ENCODE peak calls at places on chromosome 3, in six cellular contexts. H, D, B, V, G and K are unnamed samples.

GRCh38 chr3:48402281-48402732 is 27.6 kb downstream of the PLXNB1 start:
- DNase-seq in V (peak), H (no peak), G (peak), D (no peak), B (no peak), K (peak)

GRCh38 chr3:189690237-189690636 is 59.0 kb downstream of the TP63 start:
- DNase-seq in H (no peak), G (no peak), B (no peak), D (no peak), V (no peak), K (no peak)

GRCh38 chr3:139629033-139629432 is 48.7 kb downstream of the NMNAT3 start:
- DNase-seq in B (no peak), V (no peak), D (peak), G (peak), H (peak), K (no peak)

GRCh38 chr3:181824961-181825360 is 113.2 kb downstream of the SOX2 start:
- DNase-seq in D (no peak), B (no peak), G (no peak), H (no peak), V (no peak), K (no peak)

GRCh38 chr3:130918328-130918727 is 24.4 kb downstream of the ATP2C1 start:
- DNase-seq in V (no peak), G (no peak), B (no peak), D (no peak), H (no peak), K (no peak)

GRCh38 chr3:41369838-41370237 is 170.5 kb downstream of the CTNNB1 start:
- DNase-seq in G (no peak), B (no peak), D (no peak), V (peak), H (no peak), K (peak)

GRCh38 chr3:53766706-53767105 is 79.5 kb downstream of the CHDH start:
- DNase-seq in B (no peak), H (no peak), D (no peak), G (no peak), V (no peak), K (no peak)

GRCh38 chr3:20683912-20684311 is 497.9 kb upstream of the SGO1 start:
- DNase-seq in D (no peak), H (no peak), B (no peak), V (no peak), G (no peak), K (peak)

GRCh38 chr3:114370537-114371174 is 76.8 kb downstream of the TIGIT start:
- DNase-seq in B (no peak), D (peak), H (no peak), G (no peak), V (no peak), K (no peak)

GRCh38 chr3:32105291-32106131 is 909 bp upstream of the GPD1L start:
- DNase-seq in G (no peak), D (no peak), V (no peak), B (no peak), H (peak), K (peak)

GRCh38 chr3:146159037-146159436 is 1.9 kb downstream of the PLOD2 start:
- DNase-seq in H (no peak), G (no peak), B (no peak), V (no peak), D (no peak), K (peak)

GRCh38 chr3:12559520-12559919 is 2.6 kb downstream of the MKRN2 start:
- DNase-seq in V (no peak), H (no peak), D (no peak), B (no peak), G (no peak), K (no peak)

GRCh38 chr3:114452176-114452744 is 158.4 kb downstream of the TIGIT start:
- DNase-seq in D (no peak), G (no peak), B (no peak), V (no peak), H (no peak), K (peak)

DNA sequence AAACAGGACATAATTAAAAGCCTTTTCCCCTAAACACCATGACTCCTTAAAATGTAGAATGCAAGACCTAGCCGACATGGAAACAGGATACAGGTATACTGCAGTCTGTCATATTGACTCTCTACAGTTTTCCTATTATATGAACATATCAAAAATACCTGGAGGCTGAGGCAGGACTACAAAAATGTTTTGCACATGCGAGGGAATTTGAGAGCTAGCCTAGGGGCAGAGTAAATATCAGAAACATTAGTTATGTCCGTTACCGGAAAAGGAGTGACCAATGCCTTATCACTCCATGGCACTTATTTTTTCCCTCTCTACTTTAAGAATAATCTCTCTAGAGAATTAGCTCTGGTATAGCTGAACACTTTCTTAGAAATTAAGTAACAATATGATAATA is 732.3 kb downstream of the TUSC7 start:
- DNase-seq in B (no peak), D (no peak), H (no peak), V (no peak), G (no peak), K (no peak)
- TF ChIP-seq MAX in B (no peak), D (no peak), H (no peak), V (no peak), G (no peak), K (no peak)

GRCh38 chr3:42712344-42712648 is 9.7 kb upstream of the HHATL start:
- DNase-seq in V (no peak), G (no peak), D (no peak), H (no peak), B (no peak), K (no peak)
- TF ChIP-seq MAX in V (no peak), G (no peak), D (no peak), H (no peak), B (no peak), K (no peak)

DNA sequence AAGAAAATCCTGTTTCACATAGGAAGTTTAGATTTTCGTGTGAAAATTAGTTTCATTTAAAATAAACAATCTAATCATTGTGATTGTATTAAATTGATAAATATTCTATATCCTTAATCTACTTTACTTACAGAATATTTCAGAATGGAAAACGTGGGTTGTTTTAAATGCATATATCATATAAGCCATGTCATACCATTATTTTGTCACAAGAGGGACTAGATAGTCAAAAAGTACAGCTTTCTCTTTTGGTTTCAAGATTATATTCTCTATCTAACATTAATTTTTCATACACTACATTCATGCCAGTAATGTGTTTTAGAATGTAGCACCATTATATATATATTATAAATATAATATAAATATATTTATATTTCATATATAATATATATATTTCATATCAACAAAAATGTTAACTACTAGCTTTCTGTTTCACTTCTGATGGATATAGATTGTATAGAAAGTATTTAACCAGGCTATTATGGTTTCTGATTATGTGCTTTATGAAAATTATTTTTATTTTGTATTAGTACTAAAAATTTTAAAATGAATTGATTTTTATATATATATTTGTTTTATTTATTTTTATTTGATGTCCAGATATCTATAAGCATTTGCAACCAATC is 45.3 kb downstream of the OSTN start:
- DNase-seq in G (no peak), B (no peak), D (no peak), H (no peak), V (peak), K (peak)
- TF ChIP-seq MAX in G (no peak), B (no peak), D (no peak), H (no peak), V (no peak), K (no peak)

GRCh38 chr3:184659797-184660301 is 52.0 kb downstream of the MAGEF1 start:
- DNase-seq in G (no peak), D (peak), V (peak), H (no peak), B (no peak), K (no peak)

GRCh38 chr3:184656430-184656990 is 55.4 kb downstream of the MAGEF1 start:
- DNase-seq in G (no peak), V (no peak), H (no peak), D (no peak), B (no peak), K (no peak)

GRCh38 chr3:184655597-184655996 is 56.3 kb downstream of the MAGEF1 start:
- DNase-seq in G (no peak), D (no peak), B (no peak), H (no peak), V (no peak), K (no peak)

GRCh38 chr3:184658223-184658860 is 53.5 kb downstream of the MAGEF1 start:
- DNase-seq in B (no peak), G (no peak), D (no peak), V (no peak), H (no peak), K (no peak)

DNA sequence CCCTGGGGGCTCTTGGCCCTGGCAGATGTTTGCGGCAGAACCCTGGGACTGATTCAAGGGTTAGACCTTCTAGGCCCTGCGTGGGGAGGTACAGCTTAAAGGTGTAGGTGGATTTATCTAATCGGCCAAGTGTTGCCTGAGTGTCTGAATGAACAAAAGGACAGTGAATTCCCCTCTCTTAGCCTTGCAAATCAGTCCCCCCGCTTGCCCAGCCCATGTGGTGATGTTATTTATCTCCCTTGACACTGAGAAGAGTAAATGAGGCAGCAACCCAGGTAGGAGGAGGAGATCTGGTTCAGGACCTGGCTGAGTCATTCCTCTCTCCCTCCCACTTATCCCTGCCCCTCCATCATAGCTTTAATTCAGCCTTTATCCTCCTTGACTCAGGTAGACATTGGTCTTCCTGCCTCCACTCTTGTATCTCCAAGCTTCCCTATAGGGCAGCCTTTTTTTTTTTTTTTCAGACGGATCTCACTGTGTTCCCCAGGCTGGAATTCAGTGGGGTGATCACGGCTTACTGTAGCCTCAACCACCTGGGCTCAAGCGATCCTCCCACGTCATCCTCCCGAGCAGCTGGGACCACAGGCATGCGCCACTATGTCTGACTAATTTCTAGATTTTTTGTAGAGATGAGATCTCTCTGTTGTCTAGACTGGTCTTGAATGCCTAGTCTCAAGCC is 54.7 kb downstream of the MAGEF1 start:
- DNase-seq in D (no peak), V (no peak), B (peak), H (no peak), G (no peak), K (no peak)
- TF ChIP-seq MAX in D (no peak), V (no peak), B (no peak), H (no peak), G (no peak), K (no peak)

DNA sequence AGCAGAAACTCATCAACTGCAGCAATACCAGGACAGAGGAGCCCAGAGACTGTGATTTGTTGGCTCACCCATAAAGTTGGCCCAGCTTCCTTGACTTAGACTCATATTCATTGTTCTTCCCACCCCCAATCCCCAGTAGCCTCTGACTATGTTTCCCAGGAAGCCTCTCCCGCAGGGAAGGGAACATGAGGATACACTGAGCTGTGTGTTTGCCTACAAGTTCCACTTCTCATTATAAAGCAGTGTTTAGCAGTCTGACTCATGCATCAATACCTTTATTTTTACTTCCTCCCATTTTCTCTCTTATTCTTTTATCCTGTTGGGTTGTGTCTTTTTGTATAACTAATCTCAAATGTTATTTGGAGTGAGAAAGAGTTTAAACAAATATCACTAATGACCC is 111.6 kb upstream of the PHLDB2 start:
- DNase-seq in B (no peak), H (no peak), D (no peak), G (no peak), V (no peak), K (peak)
- TF ChIP-seq MAX in B (no peak), H (no peak), D (no peak), G (no peak), V (no peak), K (no peak)

DNA sequence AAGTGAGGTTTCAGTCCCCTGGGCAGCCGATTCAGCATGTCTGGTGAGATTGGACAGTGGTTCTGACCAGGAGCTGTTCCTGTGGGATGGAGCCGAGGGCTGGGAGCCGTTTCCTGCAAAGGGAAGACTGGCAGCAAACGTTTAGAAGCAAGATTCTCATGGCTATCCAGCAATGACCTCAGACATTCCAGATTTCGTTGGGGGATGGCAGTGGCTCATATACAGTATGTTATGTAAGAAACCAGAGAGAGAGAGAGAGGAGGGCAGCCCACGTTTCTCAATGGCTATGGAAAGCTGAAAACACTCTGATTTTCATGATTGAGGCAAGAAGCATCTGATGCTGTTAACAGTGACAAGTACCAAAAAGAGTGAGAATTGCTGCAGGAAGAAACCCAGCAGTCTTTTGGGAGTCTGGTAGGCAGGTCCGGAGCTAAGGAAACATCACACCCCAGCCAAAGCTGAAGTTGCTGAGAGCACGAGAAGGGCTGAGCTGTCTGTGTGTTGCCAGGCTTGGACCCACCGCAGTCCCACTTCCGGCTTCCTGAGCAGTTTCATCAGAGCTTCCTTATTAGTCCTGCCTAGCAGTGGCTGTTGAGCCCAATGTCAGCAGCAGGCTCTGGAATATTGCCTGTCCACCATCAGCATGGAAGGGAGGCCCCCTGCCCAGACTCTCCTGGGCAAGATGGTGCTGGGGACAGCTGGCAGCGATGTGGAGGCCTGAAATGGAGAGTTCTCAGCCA is 25.5 kb upstream of the VPS8 start:
- DNase-seq in B (no peak), V (peak), H (no peak), D (no peak), G (peak), K (no peak)
- TF ChIP-seq MAX in B (no peak), V (no peak), H (no peak), D (no peak), G (peak), K (no peak)

DNA sequence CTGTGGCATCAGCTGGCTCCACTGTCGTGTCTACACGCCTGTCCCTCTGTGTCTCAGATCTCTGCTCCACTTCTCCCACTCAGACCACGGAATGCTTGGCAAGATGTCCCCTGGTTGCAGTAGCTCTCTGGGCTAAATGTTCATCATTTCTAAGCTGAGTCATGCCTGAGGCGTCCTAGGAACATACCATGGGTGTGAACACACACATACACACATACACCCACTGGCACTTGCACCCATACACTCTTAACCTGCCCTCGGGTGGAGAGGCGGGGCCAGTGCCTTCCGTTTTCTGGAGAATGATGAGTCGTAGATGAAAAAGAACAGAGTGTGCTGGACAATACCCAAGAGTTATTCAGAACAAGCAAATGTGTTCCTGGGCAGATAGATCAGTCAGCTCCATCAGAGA is 72.4 kb downstream of the SENP2 start:
- DNase-seq in D (no peak), G (no peak), V (no peak), H (peak), B (no peak), K (peak)
- TF ChIP-seq MAX in D (no peak), G (no peak), V (peak), H (no peak), B (no peak), K (no peak)

GRCh38 chr3:16433701-16434151 is 79.8 kb downstream of the RFTN1 start:
- DNase-seq in B (peak), G (no peak), H (no peak), V (no peak), D (no peak), K (no peak)
- TF ChIP-seq MAX in B (peak), G (no peak), H (no peak), V (no peak), D (no peak), K (no peak)

DNA sequence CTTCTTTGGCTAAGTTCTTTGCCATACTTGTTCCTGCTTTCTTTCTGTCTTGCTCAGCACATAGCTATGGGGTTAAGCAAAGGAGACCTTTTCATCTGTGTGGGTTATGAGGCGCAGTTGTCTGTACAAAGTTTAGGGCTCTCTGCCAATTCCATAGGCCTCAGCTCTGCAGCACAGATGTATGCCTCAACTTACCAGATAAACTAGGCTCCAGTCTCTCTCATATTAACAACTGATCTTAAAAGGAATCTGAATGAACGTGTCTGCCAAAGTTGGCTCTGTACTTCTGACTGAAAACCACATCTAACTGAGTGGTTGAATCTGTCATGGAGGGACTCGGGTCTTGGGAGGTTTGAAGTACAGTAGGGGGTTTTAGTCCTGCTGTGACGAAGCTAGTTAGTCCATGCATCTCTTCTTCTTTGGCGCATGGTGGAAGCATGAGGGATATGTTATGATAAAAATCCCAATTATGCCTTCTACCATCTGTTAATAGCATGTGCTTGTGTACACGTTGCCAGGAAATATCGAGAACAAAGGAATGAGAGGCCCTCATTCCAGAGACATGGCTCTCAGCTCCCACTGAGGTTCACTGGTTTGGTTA is 114.6 kb upstream of the TSC22D2 start:
- DNase-seq in V (no peak), G (no peak), H (no peak), D (no peak), B (no peak), K (no peak)
- TF ChIP-seq MAX in V (no peak), G (no peak), H (no peak), D (no peak), B (no peak), K (no peak)